ENCODE peak calls at places on chromosomes 11 and 22, in seven cellular contexts. One of them, this sample, is unnamed.

GRCh38 chr11:46106530-46107407 is 14.5 kb downstream of the PHF21A start:
- DNase-seq in HAP-1: no peak
- DNase-seq in neural progenitor cell: peak; percentile 41
- DNase-seq in tibial nerve: no peak
- DNase-seq in NT2/D1: no peak
- DNase-seq in PC-3: no peak
- DNase-seq in ovary: no peak
- DNase-seq in this sample: no peak

GRCh38 chr11:124896821-124897391 is 759 bp downstream of the ROBO4 start:
- DNase-seq in HAP-1: no peak
- DNase-seq in neural progenitor cell: no peak
- DNase-seq in tibial nerve: no peak
- DNase-seq in NT2/D1: no peak
- DNase-seq in PC-3: no peak
- DNase-seq in ovary: no peak
- DNase-seq in this sample: peak; percentile 66

GRCh38 chr22:49124588-49124987 is 703.1 kb downstream of the BRD1 start:
- DNase-seq in HAP-1: no peak
- DNase-seq in neural progenitor cell: no peak
- DNase-seq in tibial nerve: no peak
- DNase-seq in NT2/D1: no peak
- DNase-seq in PC-3: no peak
- DNase-seq in ovary: no peak
- DNase-seq in this sample: no peak

GRCh38 chr22:43142881-43143562 is at the start of gene MCAT:
- DNase-seq in HAP-1: peak; percentile 89
- DNase-seq in neural progenitor cell: peak; percentile 84
- DNase-seq in tibial nerve: peak; percentile 74
- DNase-seq in NT2/D1: peak; percentile 33
- DNase-seq in PC-3: peak; percentile 78
- DNase-seq in ovary: peak; percentile 84
- DNase-seq in this sample: peak; percentile 95

GRCh38 chr11:65412271-65413076 is 10.1 kb upstream of the NEAT1 start:
- DNase-seq in HAP-1: no peak
- DNase-seq in neural progenitor cell: no peak
- DNase-seq in tibial nerve: peak; percentile 13
- DNase-seq in NT2/D1: no peak
- DNase-seq in PC-3: no peak
- DNase-seq in ovary: peak; percentile 21
- DNase-seq in this sample: peak; percentile 75

GRCh38 chr11:4467811-4468606 is 14.4 kb upstream of the OR52K1 start:
- DNase-seq in HAP-1: no peak
- DNase-seq in neural progenitor cell: no peak
- DNase-seq in tibial nerve: no peak
- DNase-seq in NT2/D1: no peak
- DNase-seq in PC-3: no peak
- DNase-seq in ovary: no peak
- DNase-seq in this sample: no peak

GRCh38 chr11:125938418-125938817 is 7.4 kb upstream of the VSIG10L2 start:
- DNase-seq in HAP-1: no peak
- DNase-seq in neural progenitor cell: no peak
- DNase-seq in tibial nerve: no peak
- DNase-seq in NT2/D1: no peak
- DNase-seq in PC-3: no peak
- DNase-seq in ovary: no peak
- DNase-seq in this sample: no peak

GRCh38 chr11:126992804-126993111 is 7.8 kb downstream of the KIRREL3 start:
- DNase-seq in HAP-1: no peak
- DNase-seq in neural progenitor cell: no peak
- DNase-seq in tibial nerve: no peak
- DNase-seq in NT2/D1: no peak
- DNase-seq in PC-3: peak; percentile 17
- DNase-seq in ovary: no peak
- DNase-seq in this sample: no peak

GRCh38 chr22:31090217-31091085 is 9.3 kb downstream of the SMTN start:
- DNase-seq in HAP-1: no peak
- DNase-seq in neural progenitor cell: no peak
- DNase-seq in tibial nerve: no peak
- DNase-seq in NT2/D1: no peak
- DNase-seq in PC-3: no peak
- DNase-seq in ovary: no peak
- DNase-seq in this sample: no peak

GRCh38 chr11:76658651-76659650 is 11.6 kb downstream of the LRRC32 start:
- DNase-seq in HAP-1: no peak
- DNase-seq in neural progenitor cell: no peak
- DNase-seq in tibial nerve: no peak
- DNase-seq in NT2/D1: no peak
- DNase-seq in PC-3: no peak
- DNase-seq in ovary: no peak
- DNase-seq in this sample: peak; percentile 63

GRCh38 chr11:92886243-92886905 is 83.1 kb upstream of the MTNR1B start:
- DNase-seq in HAP-1: peak; percentile 69
- DNase-seq in neural progenitor cell: peak; percentile 73
- DNase-seq in tibial nerve: no peak
- DNase-seq in NT2/D1: peak; percentile 56
- DNase-seq in PC-3: peak; percentile 86
- DNase-seq in ovary: no peak
- DNase-seq in this sample: no peak

GRCh38 chr11:2169001-2169370 is 2.6 kb downstream of the TH start:
- DNase-seq in HAP-1: no peak
- DNase-seq in neural progenitor cell: no peak
- DNase-seq in tibial nerve: no peak
- DNase-seq in NT2/D1: no peak
- DNase-seq in PC-3: no peak
- DNase-seq in ovary: no peak
- DNase-seq in this sample: no peak

GRCh38 chr11:73463359-73463758 is 87.2 kb downstream of the RELT start:
- DNase-seq in HAP-1: no peak
- DNase-seq in neural progenitor cell: no peak
- DNase-seq in tibial nerve: no peak
- DNase-seq in NT2/D1: no peak
- DNase-seq in PC-3: peak; percentile 12
- DNase-seq in ovary: no peak
- DNase-seq in this sample: no peak

GRCh38 chr11:60914620-60915249 is 777 bp downstream of the TMEM109 start:
- DNase-seq in HAP-1: peak; percentile 50
- DNase-seq in neural progenitor cell: peak; percentile 60
- DNase-seq in tibial nerve: no peak
- DNase-seq in NT2/D1: no peak
- DNase-seq in PC-3: peak; percentile 48
- DNase-seq in ovary: no peak
- DNase-seq in this sample: no peak

GRCh38 chr11:67413266-67413797 is 2.1 kb upstream of the CARNS1 start:
- DNase-seq in HAP-1: no peak
- DNase-seq in neural progenitor cell: no peak
- DNase-seq in tibial nerve: no peak
- DNase-seq in NT2/D1: no peak
- DNase-seq in PC-3: no peak
- DNase-seq in ovary: no peak
- DNase-seq in this sample: no peak
- H3K4me1 ChIP-seq in HAP-1: no peaks in the 10 kb centered on the region
- H3K4me1 ChIP-seq in neural progenitor cell: peaks cover 22% of the 10 kb centered on the region
- H3K4me1 ChIP-seq in tibial nerve: peaks cover 79% of the 10 kb centered on the region
- H3K4me1 ChIP-seq in NT2/D1: peaks cover 64% of the 10 kb centered on the region
- H3K4me1 ChIP-seq in PC-3: no peaks in the 10 kb centered on the region
- H3K4me1 ChIP-seq in ovary: no peaks in the 10 kb centered on the region
- H3K4me1 ChIP-seq in this sample: no peaks in the 10 kb centered on the region

DNA sequence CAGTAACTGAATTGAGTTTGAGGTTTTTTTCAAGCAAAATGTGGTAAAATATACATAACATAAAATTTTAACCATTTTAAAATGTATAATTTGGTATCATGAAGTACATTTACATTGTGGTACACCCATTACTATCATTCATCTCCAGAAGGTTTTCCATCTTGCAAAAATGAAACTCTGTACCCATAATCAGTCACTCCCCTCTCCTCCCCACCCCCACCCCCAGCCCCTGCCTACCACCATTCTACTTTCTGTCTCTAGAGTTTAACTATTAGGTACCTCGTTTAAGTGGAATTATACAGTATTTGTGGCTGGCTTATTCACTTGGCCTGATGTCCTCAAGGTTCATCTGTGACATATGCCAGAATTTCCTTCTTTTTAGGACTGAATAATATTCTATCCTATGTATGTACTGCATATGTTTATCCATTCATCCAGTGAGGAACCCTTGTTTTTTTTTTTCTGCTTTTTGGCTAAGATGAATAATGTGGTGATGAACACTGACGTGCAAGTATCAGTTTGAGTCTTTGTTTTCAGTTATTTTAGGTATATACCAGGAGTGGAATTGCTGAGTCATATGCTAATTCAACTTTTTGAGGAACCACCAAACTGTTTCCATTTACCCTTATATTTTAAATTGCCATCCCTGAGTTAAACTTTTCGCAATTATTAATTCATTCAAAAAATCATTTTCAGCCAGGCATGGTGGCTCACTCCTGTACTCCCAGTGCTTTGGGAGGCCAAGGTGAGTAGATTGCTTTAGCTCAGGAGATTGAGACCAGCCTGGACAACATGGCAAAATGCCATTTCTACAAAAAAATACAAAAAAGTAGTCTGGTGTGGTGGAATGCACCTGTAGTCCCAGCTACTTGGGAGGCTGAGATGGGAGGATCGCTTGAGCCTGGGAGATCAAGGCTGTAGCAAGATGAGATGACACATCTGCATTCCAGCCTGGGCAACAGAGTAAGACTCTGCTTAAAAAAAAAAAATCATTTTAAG is 64.1 kb downstream of the MICAL2 start:
- DNase-seq in HAP-1: no peak
- DNase-seq in neural progenitor cell: no peak
- DNase-seq in tibial nerve: no peak
- DNase-seq in NT2/D1: no peak
- DNase-seq in PC-3: peak; percentile 66
- DNase-seq in ovary: no peak
- DNase-seq in this sample: no peak
- H3K4me1 ChIP-seq in HAP-1: no peaks in the 10 kb centered on the region
- H3K4me1 ChIP-seq in neural progenitor cell: no peaks in the 10 kb centered on the region
- H3K4me1 ChIP-seq in tibial nerve: peaks cover 25% of the 10 kb centered on the region
- H3K4me1 ChIP-seq in NT2/D1: no peaks in the 10 kb centered on the region
- H3K4me1 ChIP-seq in PC-3: peaks cover 58% of the 10 kb centered on the region
- H3K4me1 ChIP-seq in ovary: no peaks in the 10 kb centered on the region
- H3K4me1 ChIP-seq in this sample: peaks cover 4% of the 10 kb centered on the region

GRCh38 chr11:13635290-13635689 is 33.2 kb upstream of the FAR1 start:
- DNase-seq in HAP-1: no peak
- DNase-seq in neural progenitor cell: no peak
- DNase-seq in tibial nerve: no peak
- DNase-seq in NT2/D1: no peak
- DNase-seq in PC-3: no peak
- DNase-seq in ovary: no peak
- DNase-seq in this sample: no peak

DNA sequence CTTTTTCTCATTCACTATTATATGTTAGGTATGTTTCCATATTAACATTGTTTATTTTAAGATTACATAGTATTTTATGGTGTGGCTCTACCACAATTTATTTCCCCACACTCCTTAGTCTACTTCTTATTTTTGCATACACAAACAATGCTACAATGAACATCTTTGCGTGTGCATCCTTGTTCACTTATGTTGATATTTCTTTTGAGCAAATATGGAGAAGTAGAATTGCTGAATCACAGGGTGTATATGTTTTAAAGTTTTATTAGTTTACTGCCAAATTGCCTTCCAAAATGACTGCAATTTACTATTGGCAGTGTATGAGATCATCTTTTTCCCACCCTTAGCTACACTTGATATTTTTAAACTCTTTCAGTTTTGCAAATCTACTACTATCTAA is 38.7 kb upstream of the FAR1 start:
- DNase-seq in HAP-1: no peak
- DNase-seq in neural progenitor cell: no peak
- DNase-seq in tibial nerve: no peak
- DNase-seq in NT2/D1: no peak
- DNase-seq in PC-3: no peak
- DNase-seq in ovary: no peak
- DNase-seq in this sample: no peak
- H3K4me1 ChIP-seq in HAP-1: no peaks in the 10 kb centered on the region
- H3K4me1 ChIP-seq in neural progenitor cell: peaks cover 6% of the 10 kb centered on the region
- H3K4me1 ChIP-seq in tibial nerve: no peaks in the 10 kb centered on the region
- H3K4me1 ChIP-seq in NT2/D1: no peaks in the 10 kb centered on the region
- H3K4me1 ChIP-seq in PC-3: no peaks in the 10 kb centered on the region
- H3K4me1 ChIP-seq in ovary: no peaks in the 10 kb centered on the region
- H3K4me1 ChIP-seq in this sample: no peaks in the 10 kb centered on the region

DNA sequence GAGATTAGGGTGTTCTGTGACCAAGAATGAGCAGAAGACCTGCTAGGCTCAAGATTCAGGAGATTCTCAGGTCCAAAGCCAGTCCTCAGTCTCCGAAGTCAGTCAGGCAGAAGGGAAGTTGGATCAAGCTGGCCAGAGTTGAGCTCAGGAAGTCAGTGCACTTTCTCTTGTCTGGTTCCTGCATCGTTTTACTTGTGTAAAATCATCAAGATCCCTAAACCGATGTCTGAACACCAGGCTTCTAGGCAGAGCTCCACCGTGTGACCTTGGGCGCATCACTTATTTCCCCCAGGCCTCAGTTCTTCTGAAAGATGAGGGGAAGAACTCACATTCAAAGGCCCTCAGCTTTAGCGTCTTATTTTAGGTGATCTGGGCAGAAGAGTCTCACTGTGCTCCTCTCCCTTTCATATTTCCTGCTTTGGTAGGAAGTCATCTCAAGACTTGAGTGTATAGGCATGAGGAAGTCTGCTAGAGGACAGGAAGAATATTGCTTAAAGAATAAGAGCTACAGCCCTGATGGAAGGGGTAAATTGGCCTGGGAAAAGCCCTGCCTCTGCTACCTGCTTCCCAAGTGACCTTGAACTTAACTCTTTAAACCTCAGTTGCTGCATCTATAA is 20.2 kb downstream of the NF2 start:
- DNase-seq in HAP-1: no peak
- DNase-seq in neural progenitor cell: no peak
- DNase-seq in tibial nerve: no peak
- DNase-seq in NT2/D1: no peak
- DNase-seq in PC-3: peak; percentile 19
- DNase-seq in ovary: no peak
- DNase-seq in this sample: no peak
- H3K4me1 ChIP-seq in HAP-1: peaks cover 12% of the 10 kb centered on the region
- H3K4me1 ChIP-seq in neural progenitor cell: no peaks in the 10 kb centered on the region
- H3K4me1 ChIP-seq in tibial nerve: peaks cover 58% of the 10 kb centered on the region
- H3K4me1 ChIP-seq in NT2/D1: no peaks in the 10 kb centered on the region
- H3K4me1 ChIP-seq in PC-3: peaks cover 87% of the 10 kb centered on the region
- H3K4me1 ChIP-seq in ovary: peaks cover 10% of the 10 kb centered on the region
- H3K4me1 ChIP-seq in this sample: no peaks in the 10 kb centered on the region

GRCh38 chr11:35038211-35038930 is 100.6 kb upstream of the CD44 start:
- DNase-seq in HAP-1: no peak
- DNase-seq in neural progenitor cell: no peak
- DNase-seq in tibial nerve: no peak
- DNase-seq in NT2/D1: no peak
- DNase-seq in PC-3: peak; percentile 18
- DNase-seq in ovary: no peak
- DNase-seq in this sample: no peak
- H3K4me1 ChIP-seq in HAP-1: no peaks in the 10 kb centered on the region
- H3K4me1 ChIP-seq in neural progenitor cell: no peaks in the 10 kb centered on the region
- H3K4me1 ChIP-seq in tibial nerve: no peaks in the 10 kb centered on the region
- H3K4me1 ChIP-seq in NT2/D1: no peaks in the 10 kb centered on the region
- H3K4me1 ChIP-seq in PC-3: peaks cover 37% of the 10 kb centered on the region
- H3K4me1 ChIP-seq in ovary: no peaks in the 10 kb centered on the region
- H3K4me1 ChIP-seq in this sample: peaks cover 5% of the 10 kb centered on the region

This sample was measured in aorta.